ENCODE peak calls at places on chromosomes 5 and 9, in six cellular contexts. V is tibial nerve; M is HepG2; X is uterus; I is GM12878; Q is CD8-positive, alpha-beta T cell. N is an unnamed sample.

GRCh38 chr9:71758785-71759184 is 9.5 kb downstream of the CEMIP2 start:
- DNase-seq in I (no peak), Q (no peak), X (no peak), V (no peak), M (peak; percentile 96), N (no peak)

GRCh38 chr5:927172-928015 is 34.7 kb downstream of the TRIP13 start:
- DNase-seq in V (no peak), Q (no peak), X (no peak), M (no peak), I (no peak), N (no peak)

GRCh38 chr5:83577036-83577636 is 105.6 kb downstream of the VCAN start:
- DNase-seq in I (no peak), X (no peak), V (no peak), M (peak; percentile 91), Q (no peak), N (no peak)

GRCh38 chr5:133754575-133755169 is 142.3 kb upstream of the FSTL4 start:
- DNase-seq in I (peak; percentile 11), M (peak; percentile 28), X (no peak), V (no peak), Q (no peak), N (no peak)

GRCh38 chr9:78295731-78296130 is 1.2 kb upstream of the PSAT1 start:
- DNase-seq in V (no peak), I (no peak), X (no peak), M (peak; percentile 64), Q (no peak), N (no peak)

GRCh38 chr5:80170117-80170535 is 85.7 kb downstream of the SERINC5 start:
- DNase-seq in M (no peak), V (no peak), I (no peak), X (no peak), Q (peak; percentile 36), N (no peak)

GRCh38 chr5:157900644-157901043 is 41.7 kb upstream of the CLINT1 start:
- DNase-seq in X (no peak), V (no peak), I (no peak), M (no peak), Q (no peak), N (no peak)

GRCh38 chr5:93349613-93350012 is 231.4 kb downstream of the NR2F1-AS1 start:
- DNase-seq in I (no peak), V (no peak), Q (no peak), M (no peak), X (no peak), N (no peak)

GRCh38 chr5:176528301-176528700 is 8.9 kb downstream of the RNF44 start:
- DNase-seq in I (no peak), X (no peak), V (no peak), M (no peak), Q (no peak), N (peak; percentile 53)

GRCh38 chr9:136757751-136758140 is 297 bp downstream of the LCN8 start:
- DNase-seq in V (no peak), I (no peak), M (no peak), X (no peak), Q (no peak), N (no peak)

GRCh38 chr5:54835642-54836041 is 149.8 kb downstream of the ESM1 start:
- DNase-seq in V (no peak), I (no peak), X (no peak), Q (no peak), M (no peak), N (no peak)

GRCh38 chr5:148970228-148970627 is 92.6 kb downstream of the SH3TC2 start:
- DNase-seq in V (no peak), M (no peak), X (no peak), I (no peak), Q (no peak), N (no peak)

GRCh38 chr9:96564217-96564616 is 55.4 kb downstream of the CDC14B start:
- DNase-seq in V (no peak), M (peak; percentile 14), I (no peak), X (no peak), Q (no peak), N (no peak)

GRCh38 chr5:40165106-40165788 is 514.5 kb upstream of the PTGER4 start:
- DNase-seq in Q (no peak), I (no peak), X (no peak), M (no peak), V (no peak), N (no peak)

GRCh38 chr5:42005561-42006153 is 80.6 kb downstream of the FBXO4 start:
- DNase-seq in Q (no peak), X (no peak), I (no peak), V (no peak), M (peak; percentile 6), N (no peak)

GRCh38 chr5:172311026-172311425 is 27.5 kb upstream of the UBTD2 start:
- DNase-seq in I (no peak), M (no peak), V (no peak), X (no peak), Q (no peak), N (no peak)

GRCh38 chr9:107733530-107733907 is 243.9 kb upstream of the KLF4 start:
- DNase-seq in Q (no peak), M (no peak), I (no peak), X (peak; percentile 64), V (peak; percentile 46), N (peak; percentile 80)

GRCh38 chr5:85972539-85972938 is 645.2 kb upstream of the COX7C start:
- DNase-seq in M (no peak), V (no peak), I (no peak), Q (no peak), X (no peak), N (no peak)

GRCh38 chr5:5021436-5021835 is 118.7 kb upstream of the ADAMTS16 start:
- DNase-seq in I (no peak), X (no peak), Q (no peak), M (no peak), V (no peak), N (no peak)

GRCh38 chr5:136374638-136375037 is 9.3 kb upstream of the TRPC7 start:
- DNase-seq in I (no peak), Q (no peak), X (no peak), M (no peak), V (no peak), N (no peak)

GRCh38 chr5:82931110-82931509 is 146.1 kb downstream of the TMEM167A start:
- DNase-seq in V (no peak), I (no peak), Q (no peak), X (no peak), M (no peak), N (no peak)

GRCh38 chr9:73265876-73266275 is 114.2 kb downstream of the ANXA1 start:
- DNase-seq in V (no peak), I (no peak), Q (no peak), X (no peak), M (no peak), N (no peak)

GRCh38 chr9:79129865-79130480 is 441.8 kb upstream of the TLE4 start:
- DNase-seq in Q (no peak), V (no peak), X (peak; percentile 14), M (peak; percentile 1), I (no peak), N (no peak)

GRCh38 chr5:150262502-150262901 is 27.1 kb downstream of the CAMK2A start:
- DNase-seq in M (no peak), I (no peak), X (no peak), V (no peak), Q (no peak), N (no peak)
- H3K27ac ChIP-seq in M (no peak overlapping the region), I (no peak overlapping the region), X (no peak overlapping the region), V (no peak overlapping the region), Q (no peak overlapping the region), N (no peak overlapping the region)

DNA sequence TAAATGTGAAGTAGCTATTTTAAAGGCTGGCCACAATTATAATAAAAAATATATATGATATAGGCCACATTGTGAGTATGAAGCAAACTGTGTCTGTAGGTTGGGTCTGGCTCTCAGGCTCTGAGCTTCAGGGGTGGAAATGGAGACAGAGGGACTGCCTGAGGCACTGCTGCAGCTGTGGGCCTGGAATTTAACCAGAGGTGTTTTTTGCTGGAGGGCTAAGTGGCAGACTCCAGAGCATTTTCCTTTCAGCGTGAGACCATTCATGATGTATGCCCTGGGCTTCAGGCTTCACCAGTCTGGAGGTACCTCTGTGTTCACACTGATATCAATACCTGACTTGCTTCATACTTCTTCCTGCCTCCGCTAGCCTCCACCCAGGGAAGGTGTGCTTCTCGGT is 64.9 kb upstream of the IL12B start:
- DNase-seq in I (no peak), X (no peak), V (no peak), Q (no peak), M (no peak), N (no peak)
- TF ChIP-seq CTCF in I (no peak), X (no peak), V (no peak), Q (no peak), M (no peak), N (no peak)

GRCh38 chr9:112049834-112050516 is 125.1 kb downstream of the SUSD1 start:
- DNase-seq in Q (no peak), V (no peak), M (no peak), X (no peak), I (no peak), N (no peak)

GRCh38 chr9:112054916-112055315 is 120.2 kb downstream of the SUSD1 start:
- DNase-seq in M (no peak), X (no peak), Q (no peak), I (no peak), V (no peak), N (no peak)

GRCh38 chr9:112048924-112049785 is 125.9 kb downstream of the SUSD1 start:
- DNase-seq in V (no peak), I (no peak), M (no peak), X (no peak), Q (no peak), N (no peak)

GRCh38 chr9:112050544-112051475 is 124.3 kb downstream of the SUSD1 start:
- DNase-seq in X (peak; percentile 70), M (peak; percentile 91), Q (no peak), V (no peak), I (no peak), N (no peak)

DNA sequence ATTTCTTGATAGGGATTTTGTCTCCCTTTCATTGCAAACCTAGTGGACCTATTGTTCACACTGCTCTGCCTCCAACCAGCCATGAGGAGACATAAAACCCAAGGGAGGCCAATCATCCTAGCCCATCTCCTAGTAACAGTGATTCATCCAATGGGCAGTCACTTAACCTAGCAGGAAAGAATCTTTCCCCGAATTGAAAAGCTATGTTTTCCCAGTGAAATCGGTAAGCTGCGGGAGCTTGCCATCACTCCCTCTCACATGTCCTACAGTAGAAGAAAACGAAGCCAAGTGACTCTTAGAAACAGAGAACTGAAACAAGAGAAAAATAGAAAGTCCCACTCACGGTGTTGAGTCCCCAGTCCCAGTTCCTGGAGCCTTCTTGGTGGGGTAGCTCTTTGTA is 123.3 kb downstream of the SUSD1 start:
- DNase-seq in I (no peak), V (no peak), M (no peak), Q (no peak), X (no peak), N (no peak)
- H3K27ac ChIP-seq in I (peak overlapping the region; percentile 23), V (no peak overlapping the region), M (no peak overlapping the region), Q (no peak overlapping the region), X (no peak overlapping the region), N (peak overlapping the region; percentile 10)

GRCh38 chr5:122515709-122516431 is 203.8 kb downstream of the SNCAIP start:
- DNase-seq in V (no peak), X (peak; percentile 33), M (peak; percentile 56), I (no peak), Q (no peak), N (no peak)

GRCh38 chr5:122517091-122517490 is 205.1 kb downstream of the SNCAIP start:
- DNase-seq in Q (no peak), V (no peak), M (no peak), I (no peak), X (no peak), N (no peak)

DNA sequence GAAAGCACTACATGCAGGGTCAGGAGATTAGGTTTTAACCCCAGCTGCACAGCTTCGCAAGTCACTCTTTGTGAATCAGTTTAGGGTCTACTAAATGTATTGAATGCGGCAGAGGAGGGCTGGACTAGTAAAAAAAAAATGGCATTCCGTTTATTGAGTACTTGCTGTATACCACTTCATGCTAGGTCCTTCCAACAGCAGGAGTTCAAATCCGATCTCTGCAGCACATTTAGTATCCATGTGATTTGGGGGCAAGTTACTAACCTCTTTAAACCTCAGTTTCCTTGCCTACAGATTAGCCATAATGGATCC is 204.4 kb downstream of the SNCAIP start:
- DNase-seq in I (no peak), V (no peak), M (no peak), Q (no peak), X (no peak), N (no peak)
- TF ChIP-seq CTCF in I (no peak), V (no peak), M (no peak), Q (no peak), X (no peak), N (no peak)

N was measured in kidney.